ENCODE peak calls at places on chromosome 13, in four cellular contexts. T, Z, I and P are unnamed samples.

GRCh38 chr13:98201178-98201577 is 24.1 kb upstream of the RNF113B start:
- DNase-seq in T (no peak), Z (no peak), I (no peak), P (no peak)

GRCh38 chr13:77168232-77168631 is 141.3 kb upstream of the FBXL3 start:
- DNase-seq in T (no peak), Z (no peak), I (no peak), P (no peak)

GRCh38 chr13:40087021-40088002 is 431.9 kb downstream of the COG6 start:
- DNase-seq in T (no peak), Z (no peak), I (no peak), P (no peak)

GRCh38 chr13:21668665-21669599 is 1.9 kb upstream of the FGF9 start:
- DNase-seq in T (no peak), Z (no peak), I (no peak), P (peak; percentile 82)

GRCh38 chr13:39777527-39778061 is 122.1 kb downstream of the COG6 start:
- DNase-seq in T (peak; percentile 55), Z (peak; percentile 68), I (no peak), P (no peak)

GRCh38 chr13:106522898-106523525 is 12.4 kb downstream of the EFNB2 start:
- DNase-seq in T (no peak), Z (no peak), I (no peak), P (no peak)

GRCh38 chr13:78413887-78414553 is 189.3 kb downstream of the POU4F1 start:
- DNase-seq in T (no peak), Z (no peak), I (no peak), P (no peak)

GRCh38 chr13:46554971-46555370 is 2.0 kb downstream of the LRCH1 start:
- DNase-seq in T (no peak), Z (no peak), I (no peak), P (no peak)

GRCh38 chr13:50127017-50127725 is 111.9 kb downstream of the KCNRG start:
- DNase-seq in T (no peak), Z (no peak), I (peak; percentile 47), P (peak; percentile 70)

GRCh38 chr13:110407531-110407930 is 100.4 kb downstream of the COL4A2 start:
- DNase-seq in T (no peak), Z (no peak), I (no peak), P (no peak)

GRCh38 chr13:82407321-82407720 is 1475.0 kb downstream of the SLITRK1 start:
- DNase-seq in T (no peak), Z (no peak), I (no peak), P (no peak)

GRCh38 chr13:113887700-113888201 is 23.9 kb upstream of the GAS6 start:
- DNase-seq in T (no peak), Z (no peak), I (no peak), P (no peak)

GRCh38 chr13:63910406-63910957 is 2494.8 kb upstream of the PCDH20 start:
- DNase-seq in T (no peak), Z (peak; percentile 52), I (no peak), P (no peak)

GRCh38 chr13:47934371-47934770 is 66.7 kb downstream of the SUCLA2 start:
- DNase-seq in T (no peak), Z (no peak), I (no peak), P (no peak)

GRCh38 chr13:77359171-77359570 is 32.3 kb upstream of the MYCBP2 start:
- DNase-seq in T (no peak), Z (no peak), I (no peak), P (no peak)

GRCh38 chr13:98253526-98253925 is 76.5 kb upstream of the RNF113B start:
- DNase-seq in T (no peak), Z (no peak), I (no peak), P (no peak)

GRCh38 chr13:48156466-48156865 is 61.6 kb upstream of the MED4 start:
- DNase-seq in T (no peak), Z (peak; percentile 57), I (no peak), P (peak; percentile 48)

GRCh38 chr13:112894673-112895481 is 74.1 kb upstream of the MCF2L start:
- DNase-seq in T (no peak), Z (no peak), I (no peak), P (no peak)

GRCh38 chr13:98508280-98509074 is 68.4 kb downstream of the STK24 start:
- DNase-seq in T (peak; percentile 30), Z (no peak), I (no peak), P (no peak)

GRCh38 chr13:105991622-105992254 is 543.7 kb downstream of the EFNB2 start:
- DNase-seq in T (no peak), Z (no peak), I (peak; percentile 26), P (peak; percentile 20)

GRCh38 chr13:36919833-36920611 is at the start of gene SMAD9:
- DNase-seq in T (no peak), Z (peak; percentile 85), I (peak; percentile 70), P (peak; percentile 84)

GRCh38 chr13:23570931-23571330 is 719 bp downstream of the TNFRSF19 start:
- DNase-seq in T (no peak), Z (no peak), I (no peak), P (no peak)

GRCh38 chr13:30616927-30617314 is 799 bp upstream of the USPL1 start:
- DNase-seq in T (peak; percentile 46), Z (peak; percentile 85), I (peak; percentile 52), P (peak; percentile 65)

GRCh38 chr13:30615851-30616311 is 1.8 kb upstream of the USPL1 start:
- DNase-seq in T (no peak), Z (peak; percentile 65), I (no peak), P (no peak)

GRCh38 chr13:48797761-48798160 is 144.0 kb downstream of the CYSLTR2 start:
- DNase-seq in T (no peak), Z (no peak), I (no peak), P (no peak)

GRCh38 chr13:20993661-20994440 is 67.5 kb downstream of the LATS2 start:
- DNase-seq in T (no peak), Z (no peak), I (no peak), P (no peak)

GRCh38 chr13:62643799-62644484 is 1228.3 kb upstream of the PCDH20 start:
- DNase-seq in T (no peak), Z (no peak), I (no peak), P (no peak)

GRCh38 chr13:78826312-78826711 is 167.4 kb upstream of the OBI1 start:
- DNase-seq in T (no peak), Z (no peak), I (no peak), P (no peak)

GRCh38 chr13:44278164-44278563 is 95.5 kb upstream of the SERP2 start:
- DNase-seq in T (no peak), Z (peak; percentile 11), I (no peak), P (no peak)

GRCh38 chr13:27038323-27038722 is 133.3 kb downstream of the USP12 start:
- DNase-seq in T (no peak), Z (no peak), I (no peak), P (no peak)

GRCh38 chr13:24220086-24220703 is 59.7 kb downstream of the SPATA13 start:
- DNase-seq in T (peak; percentile 61), Z (peak; percentile 88), I (no peak), P (no peak)

GRCh38 chr13:61148691-61149332 is 266.8 kb downstream of the PCDH20 start:
- DNase-seq in T (no peak), Z (peak; percentile 97), I (no peak), P (no peak)

GRCh38 chr13:39417131-39417530 is 185.9 kb downstream of the LHFPL6 start:
- DNase-seq in T (no peak), Z (peak; percentile 56), I (no peak), P (no peak)

GRCh38 chr13:88097541-88097940 is 426.4 kb downstream of the SLITRK5 start:
- DNase-seq in T (no peak), Z (peak; percentile 34), I (no peak), P (no peak)

GRCh38 chr13:108315273-108315672 is 45.8 kb downstream of the TNFSF13B start:
- DNase-seq in T (no peak), Z (no peak), I (no peak), P (no peak)

GRCh38 chr13:114049026-114049425 is 75.2 kb upstream of the C13orf46 start:
- DNase-seq in T (no peak), Z (no peak), I (no peak), P (peak; percentile 84)

GRCh38 chr13:101025925-101026324 is 351.3 kb upstream of the TMTC4 start:
- DNase-seq in T (no peak), Z (no peak), I (no peak), P (no peak)

DNA sequence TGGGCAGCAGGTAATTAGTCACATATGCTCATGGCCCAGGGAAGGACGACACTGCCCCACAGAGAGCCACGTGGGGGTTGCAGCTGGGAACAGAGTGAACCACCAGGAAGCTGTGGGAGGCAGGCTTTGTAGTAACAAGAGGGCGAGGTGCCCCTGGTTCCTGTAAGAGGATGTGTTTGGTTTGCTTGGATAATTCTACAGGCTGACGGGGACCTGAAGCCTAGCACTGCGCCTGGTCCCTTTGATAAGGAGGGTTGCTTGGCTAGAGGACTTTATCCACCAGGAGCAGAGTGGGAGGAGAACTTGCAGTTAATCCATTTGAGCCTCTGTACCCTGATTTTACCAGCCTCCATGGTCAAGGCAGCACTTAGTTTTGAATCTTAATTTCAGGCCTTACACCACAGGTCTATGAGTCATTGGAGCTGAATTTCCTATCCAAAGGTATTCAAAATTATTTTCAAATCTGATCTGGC is 67.4 kb upstream of the CLDN10 start:
- DNase-seq in T (no peak), Z (peak; percentile 49), I (no peak), P (no peak)
- H3K27ac ChIP-seq in T (no peak overlapping the region), Z (no peak overlapping the region), I (no peak overlapping the region), P (no peak overlapping the region)

GRCh38 chr13:28533049-28533436 is 38.1 kb upstream of the FLT1 start:
- DNase-seq in T (no peak), Z (no peak), I (no peak), P (no peak)
- H3K4me3 ChIP-seq in T (peak overlapping the region; percentile 58), Z (peak overlapping the region; percentile 49), I (peak overlapping the region; percentile 59), P (peak overlapping the region; percentile 43)

DNA sequence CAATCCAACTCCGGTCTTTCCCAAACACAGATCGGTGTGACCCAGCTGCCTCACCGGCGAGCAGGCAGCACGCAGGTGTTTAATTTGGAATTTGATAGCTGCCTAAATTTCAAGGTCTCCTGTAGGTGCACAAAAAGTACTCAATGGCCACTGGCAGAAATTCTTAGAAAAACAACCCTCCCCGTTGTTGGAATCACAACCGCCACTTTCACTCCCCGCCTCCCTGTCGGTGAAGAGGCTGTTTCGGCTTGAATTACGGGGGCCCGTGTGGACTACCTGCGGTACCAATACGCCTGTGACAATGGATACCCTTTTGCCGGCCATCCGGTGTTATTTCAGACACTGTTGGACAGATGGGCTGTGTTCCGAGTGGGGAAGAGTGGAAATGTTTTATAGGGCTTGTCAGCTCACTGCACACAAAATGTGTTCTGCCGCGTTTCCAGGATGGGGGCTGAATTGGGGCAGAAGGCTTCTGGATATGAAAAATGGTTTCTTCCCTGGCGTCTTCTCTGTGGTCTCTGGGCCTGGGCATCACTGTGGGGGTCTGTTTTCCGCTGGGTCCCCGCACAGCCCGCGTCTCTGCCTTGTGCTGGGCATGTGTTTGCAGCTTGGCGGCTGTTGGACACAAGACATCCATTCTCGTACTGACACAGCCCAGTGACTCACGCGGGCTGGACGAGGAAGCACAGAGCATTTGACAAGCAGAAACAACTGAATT is 45.4 kb downstream of the ZIC5 start:
- DNase-seq in T (no peak), Z (no peak), I (no peak), P (no peak)
- H3K27ac ChIP-seq in T (no peak overlapping the region), Z (no peak overlapping the region), I (no peak overlapping the region), P (no peak overlapping the region)

GRCh38 chr13:33126909-33127607 is 110.8 kb downstream of the KL start:
- DNase-seq in T (no peak), Z (no peak), I (no peak), P (no peak)
- H3K4me3 ChIP-seq in T (no peak overlapping the region), Z (no peak overlapping the region), I (no peak overlapping the region), P (no peak overlapping the region)